ENCODE peak calls at places on chromosome 1, in nine cellular contexts. A, B, H, P, V, E, C, U and L are unnamed samples.

GRCh38 chr1:50023292-50024159 is at the start of gene AGBL4:
- DNase-seq in E (peak), P (no peak), A (no peak), V (peak), B (peak), U (peak), H (peak), C (peak), L (no peak)

GRCh38 chr1:245085508-245086095 is 69.2 kb upstream of the KIF26B start:
- DNase-seq in V (no peak), U (peak), E (no peak), P (no peak), B (no peak), A (peak), H (no peak), C (no peak), L (no peak)

GRCh38 chr1:221141606-221142285 is 262.5 kb downstream of the HLX start:
- DNase-seq in C (no peak), A (no peak), U (peak), H (no peak), V (no peak), E (no peak), P (no peak), B (no peak), L (no peak)

GRCh38 chr1:46749403-46749802 is 30.5 kb upstream of the EFCAB14 start:
- DNase-seq in U (no peak), A (no peak), E (no peak), H (no peak), C (no peak), P (no peak), B (no peak), V (no peak), L (no peak)

GRCh38 chr1:182845379-182845778 is 6.2 kb downstream of the DHX9 start:
- DNase-seq in U (no peak), E (no peak), P (no peak), V (no peak), B (no peak), H (no peak), A (no peak), C (no peak), L (no peak)

GRCh38 chr1:211133393-211133840 is 531 bp downstream of the KCNH1 start:
- DNase-seq in B (no peak), A (no peak), P (no peak), U (peak), C (no peak), V (peak), H (peak), E (peak), L (no peak)

GRCh38 chr1:216075339-216075738 is 347.9 kb downstream of the USH2A start:
- DNase-seq in A (peak), H (no peak), C (no peak), B (no peak), P (no peak), V (no peak), E (no peak), U (peak), L (no peak)

GRCh38 chr1:70411360-70411844 is 334 bp downstream of the CTH start:
- DNase-seq in B (peak), A (peak), U (no peak), P (no peak), V (no peak), E (no peak), H (no peak), C (no peak), L (no peak)

GRCh38 chr1:156480411-156481192 is 20.0 kb downstream of the MEF2D start:
- DNase-seq in E (peak), A (peak), V (peak), P (no peak), U (no peak), H (peak), C (no peak), B (peak), L (no peak)

GRCh38 chr1:234604726-234605492 is 5.1 kb downstream of the IRF2BP2 start:
- DNase-seq in U (peak), H (no peak), P (peak), A (peak), V (no peak), E (no peak), B (no peak), C (no peak), L (no peak)

GRCh38 chr1:236176337-236177336 is 34.3 kb downstream of the GPR137B start:
- DNase-seq in A (peak), H (no peak), U (peak), E (no peak), C (no peak), P (no peak), V (no peak), B (no peak), L (no peak)

GRCh38 chr1:907611-908451 is 15.9 kb upstream of the SAMD11 start:
- DNase-seq in B (peak), E (peak), U (no peak), H (peak), P (peak), V (peak), A (no peak), C (no peak), L (peak)

GRCh38 chr1:68140536-68140935 is 90.1 kb upstream of the DIRAS3 start:
- DNase-seq in E (no peak), B (no peak), H (no peak), U (peak), P (no peak), C (no peak), V (no peak), A (peak), L (no peak)